ENCODE peak calls at places on chromosomes 7 and 10, in nine cellular contexts. T, C, D, J, A, F, V, B and I are unnamed samples.

GRCh38 chr10:62831346-62831745 is 15.2 kb upstream of the EGR2 start:
- DNase-seq in A (no peak), V (no peak), J (no peak), F (no peak), C (no peak), D (peak; percentile 67), B (peak; percentile 98), T (no peak), I (no peak)

GRCh38 chr7:137606061-137606674 is 240.6 kb downstream of the DGKI start:
- DNase-seq in F (peak; percentile 35), V (no peak), A (no peak), C (no peak), D (peak; percentile 25), T (no peak), J (no peak), B (peak; percentile 33), I (no peak)

GRCh38 chr7:43851796-43852195 is 17.5 kb downstream of the MRPS24 start:
- DNase-seq in C (no peak), B (no peak), D (no peak), A (no peak), T (no peak), V (no peak), F (no peak), J (no peak), I (no peak)

GRCh38 chr10:131658476-131659110 is 242.2 kb upstream of the PPP2R2D start:
- DNase-seq in T (no peak), V (no peak), B (no peak), J (no peak), D (no peak), F (no peak), A (peak; percentile 16), C (no peak), I (no peak)

GRCh38 chr7:94696981-94697670 is 41.2 kb upstream of the SGCE start:
- DNase-seq in A (no peak), J (no peak), T (peak; percentile 55), F (peak; percentile 61), B (peak; percentile 92), V (no peak), C (no peak), D (peak; percentile 90), I (peak; percentile 14)

GRCh38 chr10:31157125-31157983 is 125.7 kb upstream of the ZNF438 start:
- DNase-seq in V (no peak), C (no peak), F (no peak), D (no peak), A (no peak), B (peak; percentile 90), T (no peak), J (peak; percentile 76), I (no peak)

GRCh38 chr10:104329754-104330153 is 8.5 kb downstream of the ITPRIP start:
- DNase-seq in A (peak; percentile 50), B (peak; percentile 87), D (peak; percentile 84), T (no peak), V (no peak), F (peak; percentile 47), C (no peak), J (no peak), I (no peak)

GRCh38 chr10:24255907-24256306 is 47.0 kb downstream of the KIAA1217 start:
- DNase-seq in V (no peak), J (peak; percentile 78), C (peak; percentile 70), B (peak; percentile 75), A (no peak), T (peak; percentile 91), F (no peak), D (peak; percentile 96), I (no peak)

GRCh38 chr10:110737886-110738634 is 93.9 kb downstream of the RBM20 start:
- DNase-seq in F (no peak), J (no peak), D (no peak), V (no peak), A (no peak), C (no peak), B (peak; percentile 52), T (no peak), I (no peak)

GRCh38 chr10:46234026-46234425 is 52.8 kb upstream of the ANTXRL start:
- DNase-seq in J (no peak), F (no peak), A (no peak), D (no peak), B (no peak), V (peak; percentile 10), T (no peak), C (no peak), I (no peak)

GRCh38 chr10:48466611-48467240 is 138.1 kb downstream of the ARHGAP22 start:
- DNase-seq in C (no peak), T (no peak), J (peak; percentile 39), F (no peak), V (no peak), A (peak; percentile 69), B (no peak), D (peak; percentile 48), I (no peak)

GRCh38 chr7:156232931-156233705 is 407.5 kb upstream of the RNF32 start:
- DNase-seq in F (no peak), A (peak; percentile 48), T (no peak), V (no peak), B (no peak), C (no peak), J (no peak), D (no peak), I (no peak)
- H3K4me3 ChIP-seq in F (no peak overlapping the region), A (no peak overlapping the region), T (no peak overlapping the region), V (no peak overlapping the region), B (no peak overlapping the region), C (no peak overlapping the region), J (no peak overlapping the region), D (no peak overlapping the region), I (no peak overlapping the region)

GRCh38 chr10:96642973-96643372 is 56.2 kb upstream of the TM9SF3 start:
- DNase-seq in B (no peak), F (peak; percentile 31), A (peak; percentile 90), D (no peak), V (peak; percentile 61), J (peak; percentile 80), C (peak; percentile 31), T (no peak), I (peak; percentile 21)
- TF ChIP-seq CTCF in B (peak; percentile 38), F (peak; percentile 71), A (peak; percentile 89), D (peak; percentile 39), V (peak; percentile 25), J (peak; percentile 44), C (peak; percentile 49), T (peak; percentile 23), I (no peak)

GRCh38 chr7:85186521-85187241 is at the start of gene SEMA3D:
- DNase-seq in J (peak; percentile 71), T (peak; percentile 51), F (peak; percentile 48), C (peak; percentile 93), B (peak; percentile 74), D (peak; percentile 86), A (peak; percentile 96), V (peak; percentile 14), I (peak; percentile 7)

GRCh38 chr7:85184599-85185354 is 2.1 kb downstream of the SEMA3D start:
- DNase-seq in V (peak; percentile 8), D (peak; percentile 19), C (peak; percentile 59), T (no peak), J (peak; percentile 32), A (peak; percentile 63), B (peak; percentile 36), F (no peak), I (peak; percentile 9)

GRCh38 chr7:85186083-85186520 is 754 bp downstream of the SEMA3D start:
- DNase-seq in C (peak; percentile 63), V (no peak), A (peak; percentile 82), J (peak; percentile 35), B (peak; percentile 59), F (no peak), T (no peak), D (peak; percentile 60), I (no peak)

GRCh38 chr7:85183296-85183695 is 3.6 kb downstream of the SEMA3D start:
- DNase-seq in A (no peak), B (no peak), C (no peak), V (no peak), F (no peak), D (no peak), T (no peak), J (no peak), I (no peak)

GRCh38 chr7:85185355-85186082 is 1.3 kb downstream of the SEMA3D start:
- DNase-seq in V (no peak), C (peak; percentile 58), T (peak; percentile 37), F (no peak), J (peak; percentile 42), B (peak; percentile 60), D (peak; percentile 81), A (peak; percentile 86), I (peak; percentile 12)
- H3K27ac ChIP-seq in V (no peak overlapping the region), C (peak overlapping the region; percentile 61), T (peak overlapping the region; percentile 65), F (no peak overlapping the region), J (no peak overlapping the region), B (no peak overlapping the region), D (peak overlapping the region; percentile 11), A (no peak overlapping the region), I (peak overlapping the region; percentile 91)

DNA sequence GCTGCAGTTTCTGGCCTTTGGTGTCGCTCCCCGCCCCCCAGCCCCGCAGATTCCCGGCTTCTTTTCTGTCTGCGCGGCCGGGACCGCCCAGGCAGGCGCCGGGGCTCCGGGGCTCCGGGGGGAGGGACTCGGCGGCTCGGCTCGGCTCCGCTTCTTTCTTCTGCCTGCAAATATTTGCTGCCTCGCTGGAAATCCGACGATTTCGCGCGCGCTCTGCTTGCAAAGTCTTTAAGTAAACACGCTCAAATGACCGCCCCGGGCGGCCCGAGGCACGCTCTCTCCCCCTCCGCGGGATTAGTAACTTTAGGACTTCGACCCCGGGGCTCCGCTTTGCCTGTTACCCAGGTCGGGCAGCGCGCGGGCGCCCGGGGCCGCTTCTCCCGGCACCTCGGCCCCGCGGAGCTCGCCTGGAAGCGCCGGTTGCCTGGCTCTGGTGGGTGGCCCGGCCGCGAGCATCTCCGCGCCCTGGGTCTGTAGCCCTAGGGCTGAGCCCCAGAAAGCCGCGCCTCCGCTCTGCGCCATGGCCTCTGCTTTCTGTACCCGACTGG is 3.9 kb upstream of the GATA3 start:
- DNase-seq in B (no peak), V (no peak), A (peak; percentile 91), D (peak; percentile 65), J (peak; percentile 50), C (no peak), F (no peak), T (no peak), I (no peak)
- H3K4me3 ChIP-seq in B (peak overlapping the region; percentile 46), V (peak overlapping the region; percentile 34), A (peak overlapping the region; percentile 79), D (peak overlapping the region; percentile 48), J (peak overlapping the region; percentile 65), C (peak overlapping the region; percentile 92), F (no peak overlapping the region), T (peak overlapping the region; percentile 87), I (peak overlapping the region; percentile 64)